ENCODE peak calls at places on chromosomes 5 and 9, in five cellular contexts. L, I, U, V and O are unnamed samples. For H3K4me1, the result is how much of the 10 kb centered on the place peaks cover.

GRCh38 chr5:38944282-38944681 is 98.5 kb downstream of the OSMR start:
- DNase-seq in L (no peak), I (no peak), U (no peak), V (no peak), O (no peak)

GRCh38 chr9:34413229-34413852 is 36.6 kb upstream of the MYORG start:
- DNase-seq in L (no peak), I (no peak), U (peak), V (peak), O (no peak)

GRCh38 chr9:20403346-20403745 is 219.0 kb downstream of the MLLT3 start:
- DNase-seq in L (no peak), I (no peak), U (no peak), V (no peak), O (no peak)

GRCh38 chr5:157342822-157343402 is 77.0 kb downstream of the CYFIP2 start:
- DNase-seq in L (no peak), I (no peak), U (no peak), V (no peak), O (no peak)

GRCh38 chr9:36018755-36019720 is 17.7 kb upstream of the RECK start:
- DNase-seq in L (no peak), I (no peak), U (no peak), V (no peak), O (no peak)

GRCh38 chr5:73640861-73641320 is 14.9 kb downstream of the ARHGEF28 start:
- DNase-seq in L (no peak), I (no peak), U (no peak), V (no peak), O (no peak)

GRCh38 chr5:175728885-175729828 is 71.3 kb downstream of the HRH2 start:
- DNase-seq in L (no peak), I (no peak), U (no peak), V (peak), O (no peak)

GRCh38 chr9:37963936-37964739 is 60.2 kb upstream of the SLC25A51 start:
- DNase-seq in L (no peak), I (no peak), U (no peak), V (no peak), O (peak)

GRCh38 chr9:91555132-91555531 is 131.5 kb upstream of the NFIL3 start:
- DNase-seq in L (no peak), I (no peak), U (no peak), V (no peak), O (no peak)

GRCh38 chr9:95027914-95028854 is 289.3 kb downstream of the FANCC start:
- DNase-seq in L (no peak), I (no peak), U (no peak), V (peak), O (no peak)
- H3K4me1 ChIP-seq in L (half or more), I (half or more), U (under half), V (half or more), O (under half)

GRCh38 chr5:140113699-140114263 is at the start of gene PURA:
- DNase-seq in L (no peak), I (peak), U (peak), V (peak), O (peak)
- TF ChIP-seq POLR2A in L (peak), I (peak), U (peak), V (peak), O (peak)

GRCh38 chr5:150513375-150514309 is 5.7 kb downstream of the NDST1 start:
- DNase-seq in L (no peak), I (no peak), U (no peak), V (no peak), O (no peak)
- H3K4me1 ChIP-seq in L (half or more), I (half or more), U (under half), V (half or more), O (under half)

GRCh38 chr5:177425196-177425800 is 1.2 kb upstream of the GRK6 start:
- DNase-seq in L (no peak), I (no peak), U (no peak), V (peak), O (peak)

GRCh38 chr5:177425801-177426565 is 493 bp upstream of the GRK6 start:
- DNase-seq in L (peak), I (peak), U (peak), V (peak), O (peak)

GRCh38 chr5:177427919-177428573 is 1.6 kb downstream of the GRK6 start:
- DNase-seq in L (no peak), I (no peak), U (peak), V (no peak), O (no peak)

GRCh38 chr5:177427211-177427822 is 841 bp downstream of the GRK6 start:
- DNase-seq in L (no peak), I (no peak), U (no peak), V (peak), O (peak)

DNA sequence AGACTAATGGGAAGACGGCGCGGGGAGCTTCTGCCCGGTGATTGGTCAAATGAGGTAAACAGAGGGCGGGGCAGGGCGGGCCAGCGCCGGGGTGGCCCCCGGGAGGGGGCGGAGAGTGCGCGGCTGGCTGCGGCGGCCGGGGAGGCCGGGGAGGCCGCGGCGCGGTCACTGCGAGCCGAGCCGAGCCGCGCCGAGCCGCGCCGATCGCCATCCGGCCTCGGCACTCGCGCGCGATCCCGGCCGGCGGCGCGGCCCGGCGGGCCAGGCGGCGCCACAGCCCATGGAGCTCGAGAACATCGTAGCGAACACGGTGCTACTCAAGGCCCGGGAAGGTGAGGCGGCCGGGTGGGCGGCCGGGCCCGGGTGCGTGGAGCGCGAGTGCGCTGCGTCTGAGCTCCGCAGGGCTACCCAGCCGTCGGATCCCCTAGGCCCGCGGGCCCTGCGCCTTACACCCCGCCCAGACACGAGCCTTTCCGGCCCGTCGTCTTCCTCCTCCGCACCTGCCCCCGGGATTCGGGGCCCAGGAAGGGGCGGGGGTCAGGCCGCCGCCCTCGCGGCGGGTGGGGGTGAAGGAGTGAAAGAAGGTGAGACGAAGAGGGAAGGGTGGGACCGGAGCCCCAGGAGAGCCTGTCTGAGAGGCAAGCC is at the start of gene GRK6:
- DNase-seq in L (no peak), I (peak), U (peak), V (peak), O (peak)
- TF ChIP-seq POLR2A in L (peak), I (no peak), U (peak), V (peak), O (no peak)

DNA sequence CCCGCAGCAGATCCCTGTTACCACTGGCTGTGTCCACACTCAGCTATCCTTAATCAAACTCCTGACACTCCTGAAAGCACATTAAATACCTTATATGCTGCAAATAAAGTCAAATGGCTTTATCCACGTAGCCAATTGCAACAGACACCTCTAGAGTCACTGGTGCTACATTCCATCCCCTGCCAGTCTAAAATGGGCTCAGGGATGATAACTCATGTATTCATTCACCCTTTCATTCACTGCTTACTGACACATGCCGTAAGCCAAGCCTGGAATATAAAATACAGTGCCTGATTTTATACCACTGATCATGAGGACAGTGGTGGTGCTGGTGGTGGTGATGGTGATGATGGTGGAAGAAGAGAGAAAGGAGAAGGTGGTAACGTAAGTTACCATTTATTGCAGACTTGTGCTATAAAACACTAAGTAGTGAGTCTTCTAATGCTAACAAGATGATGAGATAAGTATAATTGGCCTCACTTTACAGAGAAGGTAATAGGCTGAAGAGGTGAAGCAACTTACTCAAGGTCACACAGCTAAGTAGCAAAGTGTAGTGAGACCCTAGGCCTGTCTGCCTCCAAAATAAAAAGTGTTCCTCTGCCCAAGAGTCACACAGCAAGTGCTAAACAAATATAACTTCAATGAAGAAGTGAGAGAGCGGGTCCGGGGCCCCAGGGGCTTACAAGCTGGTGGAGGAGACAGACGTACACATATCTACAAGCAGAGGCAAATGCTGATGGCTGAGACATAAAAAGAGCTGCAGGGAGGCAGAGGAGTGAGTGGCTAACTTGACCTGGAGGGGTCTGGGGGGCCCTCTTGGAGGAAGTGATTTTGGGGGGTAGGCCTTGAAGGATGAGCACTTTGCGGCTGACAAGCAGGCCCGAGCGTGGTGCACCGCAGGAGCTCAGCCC is 1.2 kb downstream of the TTLL11 start:
- DNase-seq in L (no peak), I (no peak), U (no peak), V (no peak), O (no peak)
- H3K4me1 ChIP-seq in L (under half), I (half or more), U (under half), V (under half), O (under half)